ENCODE peak calls at places on chromosome 17, in five cellular contexts. Z, N, S, G and V are unnamed samples.

GRCh38 chr17:31479009-31479408 is 87.5 kb downstream of the RAB11FIP4 start:
- DNase-seq in Z (no peak), N (no peak), S (no peak), G (no peak), V (no peak)

GRCh38 chr17:18980682-18981384 is 23.7 kb downstream of the FAM83G start:
- DNase-seq in Z (peak), N (peak), S (peak), G (no peak), V (no peak)

GRCh38 chr17:74981979-74982662 is 5.3 kb upstream of the CDR2L start:
- DNase-seq in Z (peak), N (no peak), S (peak), G (peak), V (no peak)

GRCh38 chr17:58289869-58290268 is 9.1 kb upstream of the MPO start:
- DNase-seq in Z (no peak), N (no peak), S (no peak), G (no peak), V (no peak)

GRCh38 chr17:42421479-42422332 is 1.4 kb downstream of the CAVIN1 start:
- DNase-seq in Z (peak), N (peak), S (peak), G (no peak), V (no peak)

GRCh38 chr17:19271751-19272357 is 34.7 kb downstream of the EPN2 start:
- DNase-seq in Z (no peak), N (no peak), S (no peak), G (no peak), V (no peak)

GRCh38 chr17:63665527-63666214 is 34.3 kb downstream of the LIMD2 start:
- DNase-seq in Z (no peak), N (no peak), S (no peak), G (no peak), V (no peak)

GRCh38 chr17:71033336-71033735 is 864.0 kb downstream of the KCNJ2 start:
- DNase-seq in Z (no peak), N (no peak), S (peak), G (no peak), V (no peak)

GRCh38 chr17:82718986-82719685 is 2.6 kb downstream of the FN3KRP start:
- DNase-seq in Z (no peak), N (no peak), S (no peak), G (no peak), V (no peak)

GRCh38 chr17:77279448-77280303 is 138.9 kb downstream of the SEC14L1 start:
- DNase-seq in Z (peak), N (no peak), S (no peak), G (no peak), V (no peak)

GRCh38 chr17:57552114-57552601 is 192.9 kb downstream of the CCDC182 start:
- DNase-seq in Z (no peak), N (no peak), S (peak), G (no peak), V (no peak)

GRCh38 chr17:27793168-27793905 is 7.0 kb downstream of the NOS2 start:
- DNase-seq in Z (no peak), N (no peak), S (no peak), G (no peak), V (no peak)

GRCh38 chr17:55664287-55664686 is 58.4 kb downstream of the TMEM100 start:
- DNase-seq in Z (no peak), N (no peak), S (no peak), G (no peak), V (no peak)

GRCh38 chr17:50062323-50063243 is 6.7 kb downstream of the ITGA3 start:
- DNase-seq in Z (peak), N (no peak), S (peak), G (no peak), V (no peak)

GRCh38 chr17:77407321-77408277 is 266.8 kb downstream of the SEC14L1 start:
- DNase-seq in Z (no peak), N (no peak), S (no peak), G (no peak), V (no peak)

GRCh38 chr17:8724451-8724850 is 20.2 kb downstream of the CCDC42 start:
- DNase-seq in Z (no peak), N (no peak), S (no peak), G (no peak), V (no peak)